ENCODE peak calls at places on chromosomes 11 and 22, in six cellular contexts. T is foreskin fibroblast, L is NCI-H1436, Q is fibroblast of mammary gland, S is fibroblast of pulmonary artery, J is iris pigment epithelial cell. F is an unnamed sample.

GRCh38 chr11:9530901-9531625 is 42.4 kb upstream of the WEE1 start:
- DNase-seq in T (no peak), L (no peak), Q (no peak), S (no peak), J (no peak), F (no peak)

GRCh38 chr22:27982630-27983180 is 63.6 kb upstream of the PITPNB start:
- DNase-seq in T (no peak), L (no peak), Q (no peak), S (no peak), J (no peak), F (no peak)

GRCh38 chr11:121067912-121068652 is 33.0 kb upstream of the TECTA start:
- DNase-seq in T (peak), L (no peak), Q (no peak), S (no peak), J (peak), F (no peak)

GRCh38 chr22:24156146-24156914 is 25.0 kb upstream of the SUSD2 start:
- DNase-seq in T (peak), L (no peak), Q (peak), S (peak), J (peak), F (peak)

GRCh38 chr11:2807801-2808241 is 77.8 kb downstream of the CDKN1C start:
- DNase-seq in T (no peak), L (no peak), Q (no peak), S (no peak), J (no peak), F (no peak)

GRCh38 chr22:27554106-27554814 is 247.3 kb downstream of the MN1 start:
- DNase-seq in T (peak), L (peak), Q (peak), S (peak), J (peak), F (peak)

GRCh38 chr11:103110406-103110805 is 1.2 kb downstream of the DYNC2H1 start:
- DNase-seq in T (peak), L (no peak), Q (peak), S (peak), J (peak), F (peak)

GRCh38 chr11:90343670-90344069 is 120.8 kb upstream of the CHORDC1 start:
- DNase-seq in T (no peak), L (no peak), Q (no peak), S (no peak), J (no peak), F (no peak)

GRCh38 chr22:20606041-20606783 is 98.8 kb downstream of the MED15 start:
- DNase-seq in T (peak), L (peak), Q (peak), S (peak), J (peak), F (peak)

GRCh38 chr11:394034-394857 is at the start of gene PKP3:
- DNase-seq in T (peak), L (no peak), Q (peak), S (peak), J (peak), F (peak)

GRCh38 chr22:39236321-39237275 is 8.2 kb downstream of the PDGFB start:
- DNase-seq in T (no peak), L (peak), Q (no peak), S (no peak), J (no peak), F (no peak)

GRCh38 chr22:17931400-17931825 is 92.9 kb downstream of the MICAL3 start:
- DNase-seq in T (peak), L (no peak), Q (no peak), S (no peak), J (no peak), F (peak)

GRCh38 chr22:29748248-29748893 is 18.4 kb downstream of the ZMAT5 start:
- DNase-seq in T (peak), L (no peak), Q (no peak), S (no peak), J (peak), F (no peak)

GRCh38 chr22:28112548-28113043 is 193.5 kb upstream of the PITPNB start:
- DNase-seq in T (peak), L (no peak), Q (peak), S (peak), J (peak), F (peak)

GRCh38 chr22:37633082-37633692 is 6.3 kb upstream of the SH3BP1 start:
- DNase-seq in T (no peak), L (no peak), Q (no peak), S (no peak), J (peak), F (no peak)

GRCh38 chr11:45872513-45873356 is 12.7 kb upstream of the MAPK8IP1 start:
- DNase-seq in T (peak), L (peak), Q (peak), S (peak), J (peak), F (peak)

GRCh38 chr11:72088076-72088806 is 7.6 kb downstream of the LRRC51 start:
- DNase-seq in T (no peak), L (no peak), Q (no peak), S (no peak), J (peak), F (peak)

GRCh38 chr11:20672575-20672974 is 3.2 kb downstream of the NELL1 start:
- DNase-seq in T (no peak), L (no peak), Q (peak), S (peak), J (no peak), F (no peak)

GRCh38 chr22:47388331-47388730 is 625.9 kb downstream of the TBC1D22A start:
- DNase-seq in T (no peak), L (no peak), Q (no peak), S (no peak), J (no peak), F (no peak)

GRCh38 chr11:85596886-85597285 is 30.3 kb downstream of the DLG2 start:
- DNase-seq in T (no peak), L (no peak), Q (no peak), S (no peak), J (no peak), F (no peak)

GRCh38 chr11:86508604-86509471 is 134.2 kb downstream of the CCDC81 start:
- DNase-seq in T (peak), L (no peak), Q (peak), S (no peak), J (no peak), F (peak)

GRCh38 chr11:46383404-46383758 is 1.9 kb downstream of the MDK start:
- DNase-seq in T (no peak), L (no peak), Q (no peak), S (no peak), J (no peak), F (no peak)

GRCh38 chr22:28802595-28803087 is 2.3 kb upstream of the XBP1 start:
- DNase-seq in T (no peak), L (no peak), Q (no peak), S (no peak), J (no peak), F (no peak)

GRCh38 chr11:57202282-57202681 is 20.5 kb downstream of the LRRC55 start:
- DNase-seq in T (no peak), L (no peak), Q (no peak), S (no peak), J (no peak), F (no peak)

GRCh38 chr11:79045811-79046304 is 395.0 kb downstream of the TENM4 start:
- DNase-seq in T (peak), L (no peak), Q (peak), S (no peak), J (peak), F (peak)

GRCh38 chr11:616320-617220 is 820 bp upstream of the IRF7 start:
- DNase-seq in T (no peak), L (no peak), Q (no peak), S (no peak), J (no peak), F (no peak)

GRCh38 chr11:130400793-130401483 is 27.5 kb downstream of the ADAMTS8 start:
- DNase-seq in T (peak), L (no peak), Q (peak), S (peak), J (peak), F (peak)

GRCh38 chr22:44668190-44668885 is 33.7 kb upstream of the PRR5 start:
- DNase-seq in T (no peak), L (peak), Q (no peak), S (no peak), J (no peak), F (no peak)